ENCODE peak calls at places on chromosome X, in nine cellular contexts. One of them, this sample, is unnamed.

GRCh38 chrX:153766871-153767673 is 3.0 kb downstream of the PLXNB3 start:
- DNase-seq in iPS DF 6.9: no peak
- DNase-seq in renal cortical epithelial cell: no peak
- DNase-seq in WTC11: no peak
- DNase-seq in naive thymus-derived CD8-positive, alpha-beta T cell: no peak
- DNase-seq in DMS79: no peak
- DNase-seq in IMR-90: no peak
- DNase-seq in left ventricle myocardium superior: no peak
- DNase-seq in NCI-H446 treated with DMSO at 0.1 percent for 48 hours: no peak
- DNase-seq in this sample: no peak

GRCh38 chrX:53442322-53442631 is 8.1 kb upstream of the HSD17B10 start:
- DNase-seq in DMS79: no peak
- DNase-seq in iPS DF 6.9: no peak
- DNase-seq in NCI-H446 treated with DMSO at 0.1 percent for 48 hours: no peak
- DNase-seq in left ventricle myocardium superior: no peak
- DNase-seq in renal cortical epithelial cell: no peak
- DNase-seq in WTC11: no peak
- DNase-seq in naive thymus-derived CD8-positive, alpha-beta T cell: no peak
- DNase-seq in IMR-90: no peak
- DNase-seq in this sample: no peak

GRCh38 chrX:155768036-155768769 is 112.9 kb upstream of the VAMP7 start:
- DNase-seq in DMS79: no peak
- DNase-seq in naive thymus-derived CD8-positive, alpha-beta T cell: no peak
- DNase-seq in WTC11: no peak
- DNase-seq in renal cortical epithelial cell: peak; percentile 48
- DNase-seq in iPS DF 6.9: no peak
- DNase-seq in NCI-H446 treated with DMSO at 0.1 percent for 48 hours: no peak
- DNase-seq in IMR-90: peak; percentile 35
- DNase-seq in left ventricle myocardium superior: no peak
- DNase-seq in this sample: no peak

GRCh38 chrX:40170830-40171512 is 73.2 kb upstream of the BCOR start:
- DNase-seq in NCI-H446 treated with DMSO at 0.1 percent for 48 hours: no peak
- DNase-seq in naive thymus-derived CD8-positive, alpha-beta T cell: no peak
- DNase-seq in left ventricle myocardium superior: no peak
- DNase-seq in WTC11: peak; percentile 23
- DNase-seq in IMR-90: no peak
- DNase-seq in renal cortical epithelial cell: no peak
- DNase-seq in iPS DF 6.9: no peak
- DNase-seq in DMS79: no peak
- DNase-seq in this sample: no peak

GRCh38 chrX:67892391-67892790 is 348.6 kb downstream of the AR start:
- DNase-seq in DMS79: no peak
- DNase-seq in left ventricle myocardium superior: no peak
- DNase-seq in naive thymus-derived CD8-positive, alpha-beta T cell: no peak
- DNase-seq in NCI-H446 treated with DMSO at 0.1 percent for 48 hours: no peak
- DNase-seq in WTC11: no peak
- DNase-seq in renal cortical epithelial cell: no peak
- DNase-seq in iPS DF 6.9: no peak
- DNase-seq in IMR-90: no peak
- DNase-seq in this sample: no peak

GRCh38 chrX:19514791-19515614 is at the start of gene MAP3K15:
- DNase-seq in naive thymus-derived CD8-positive, alpha-beta T cell: peak; percentile 0
- DNase-seq in WTC11: peak; percentile 46
- DNase-seq in IMR-90: no peak
- DNase-seq in DMS79: no peak
- DNase-seq in iPS DF 6.9: no peak
- DNase-seq in left ventricle myocardium superior: peak; percentile 40
- DNase-seq in renal cortical epithelial cell: no peak
- DNase-seq in NCI-H446 treated with DMSO at 0.1 percent for 48 hours: peak; percentile 9
- DNase-seq in this sample: no peak

GRCh38 chrX:40278340-40279090 is 180.8 kb upstream of the BCOR start:
- DNase-seq in iPS DF 6.9: no peak
- DNase-seq in WTC11: no peak
- DNase-seq in IMR-90: no peak
- DNase-seq in naive thymus-derived CD8-positive, alpha-beta T cell: no peak
- DNase-seq in DMS79: no peak
- DNase-seq in renal cortical epithelial cell: no peak
- DNase-seq in left ventricle myocardium superior: no peak
- DNase-seq in NCI-H446 treated with DMSO at 0.1 percent for 48 hours: no peak
- DNase-seq in this sample: peak; percentile 41

GRCh38 chrX:104419211-104419610 is 146.8 kb upstream of the IL1RAPL2 start:
- DNase-seq in renal cortical epithelial cell: no peak
- DNase-seq in naive thymus-derived CD8-positive, alpha-beta T cell: no peak
- DNase-seq in DMS79: no peak
- DNase-seq in iPS DF 6.9: no peak
- DNase-seq in NCI-H446 treated with DMSO at 0.1 percent for 48 hours: no peak
- DNase-seq in left ventricle myocardium superior: no peak
- DNase-seq in IMR-90: no peak
- DNase-seq in WTC11: no peak
- DNase-seq in this sample: no peak

GRCh38 chrX:32780109-32780508 is 431.2 kb downstream of the DMD start:
- DNase-seq in renal cortical epithelial cell: no peak
- DNase-seq in WTC11: no peak
- DNase-seq in iPS DF 6.9: no peak
- DNase-seq in left ventricle myocardium superior: no peak
- DNase-seq in DMS79: no peak
- DNase-seq in naive thymus-derived CD8-positive, alpha-beta T cell: no peak
- DNase-seq in IMR-90: no peak
- DNase-seq in NCI-H446 treated with DMSO at 0.1 percent for 48 hours: no peak
- DNase-seq in this sample: no peak

GRCh38 chrX:69298466-69299140 is 133.3 kb upstream of the PJA1 start:
- DNase-seq in naive thymus-derived CD8-positive, alpha-beta T cell: no peak
- DNase-seq in DMS79: no peak
- DNase-seq in left ventricle myocardium superior: peak; percentile 39
- DNase-seq in iPS DF 6.9: no peak
- DNase-seq in NCI-H446 treated with DMSO at 0.1 percent for 48 hours: no peak
- DNase-seq in IMR-90: peak; percentile 4
- DNase-seq in renal cortical epithelial cell: no peak
- DNase-seq in WTC11: no peak
- DNase-seq in this sample: no peak

GRCh38 chrX:109826954-109827708 is 94.1 kb upstream of the ACSL4 start:
- DNase-seq in DMS79: no peak
- DNase-seq in naive thymus-derived CD8-positive, alpha-beta T cell: no peak
- DNase-seq in WTC11: no peak
- DNase-seq in NCI-H446 treated with DMSO at 0.1 percent for 48 hours: no peak
- DNase-seq in renal cortical epithelial cell: peak; percentile 89
- DNase-seq in IMR-90: peak; percentile 89
- DNase-seq in iPS DF 6.9: no peak
- DNase-seq in left ventricle myocardium superior: no peak
- DNase-seq in this sample: no peak

GRCh38 chrX:129717902-129718301 is 20.9 kb upstream of the XPNPEP2 start:
- DNase-seq in DMS79: no peak
- DNase-seq in IMR-90: peak; percentile 78
- DNase-seq in WTC11: no peak
- DNase-seq in renal cortical epithelial cell: no peak
- DNase-seq in NCI-H446 treated with DMSO at 0.1 percent for 48 hours: no peak
- DNase-seq in naive thymus-derived CD8-positive, alpha-beta T cell: no peak
- DNase-seq in iPS DF 6.9: no peak
- DNase-seq in left ventricle myocardium superior: no peak
- DNase-seq in this sample: no peak

GRCh38 chrX:53440631-53441517 is 6.7 kb upstream of the HSD17B10 start:
- DNase-seq in renal cortical epithelial cell: peak; percentile 43
- DNase-seq in left ventricle myocardium superior: peak; percentile 77
- DNase-seq in IMR-90: peak; percentile 34
- DNase-seq in WTC11: no peak
- DNase-seq in DMS79: peak; percentile 0
- DNase-seq in NCI-H446 treated with DMSO at 0.1 percent for 48 hours: peak; percentile 48
- DNase-seq in iPS DF 6.9: no peak
- DNase-seq in naive thymus-derived CD8-positive, alpha-beta T cell: no peak
- DNase-seq in this sample: no peak

GRCh38 chrX:116499780-116500179 is 37.0 kb upstream of the CT83 start:
- DNase-seq in WTC11: no peak
- DNase-seq in DMS79: no peak
- DNase-seq in renal cortical epithelial cell: peak; percentile 75
- DNase-seq in IMR-90: no peak
- DNase-seq in iPS DF 6.9: no peak
- DNase-seq in left ventricle myocardium superior: no peak
- DNase-seq in naive thymus-derived CD8-positive, alpha-beta T cell: no peak
- DNase-seq in NCI-H446 treated with DMSO at 0.1 percent for 48 hours: no peak
- DNase-seq in this sample: no peak

GRCh38 chrX:150574824-150575409 is 6.5 kb downstream of the MTM1 start:
- DNase-seq in renal cortical epithelial cell: no peak
- DNase-seq in NCI-H446 treated with DMSO at 0.1 percent for 48 hours: no peak
- DNase-seq in WTC11: no peak
- DNase-seq in naive thymus-derived CD8-positive, alpha-beta T cell: no peak
- DNase-seq in iPS DF 6.9: no peak
- DNase-seq in IMR-90: no peak
- DNase-seq in DMS79: no peak
- DNase-seq in left ventricle myocardium superior: no peak
- DNase-seq in this sample: no peak

GRCh38 chrX:65932173-65933084 is 107.5 kb downstream of the VSIG4 start:
- DNase-seq in WTC11: peak; percentile 13
- DNase-seq in IMR-90: no peak
- DNase-seq in renal cortical epithelial cell: peak; percentile 80
- DNase-seq in naive thymus-derived CD8-positive, alpha-beta T cell: no peak
- DNase-seq in NCI-H446 treated with DMSO at 0.1 percent for 48 hours: no peak
- DNase-seq in iPS DF 6.9: no peak
- DNase-seq in DMS79: no peak
- DNase-seq in left ventricle myocardium superior: no peak
- DNase-seq in this sample: no peak

GRCh38 chrX:56228914-56229313 is 3.2 kb upstream of the KLF8 start:
- DNase-seq in renal cortical epithelial cell: no peak
- DNase-seq in IMR-90: no peak
- DNase-seq in WTC11: no peak
- DNase-seq in naive thymus-derived CD8-positive, alpha-beta T cell: no peak
- DNase-seq in iPS DF 6.9: no peak
- DNase-seq in NCI-H446 treated with DMSO at 0.1 percent for 48 hours: no peak
- DNase-seq in left ventricle myocardium superior: no peak
- DNase-seq in DMS79: no peak
- DNase-seq in this sample: no peak

GRCh38 chrX:105302246-105302645 is 81.8 kb upstream of the TEX13A start:
- DNase-seq in WTC11: no peak
- DNase-seq in left ventricle myocardium superior: no peak
- DNase-seq in IMR-90: peak; percentile 10
- DNase-seq in NCI-H446 treated with DMSO at 0.1 percent for 48 hours: no peak
- DNase-seq in iPS DF 6.9: no peak
- DNase-seq in renal cortical epithelial cell: no peak
- DNase-seq in DMS79: no peak
- DNase-seq in naive thymus-derived CD8-positive, alpha-beta T cell: no peak
- DNase-seq in this sample: no peak

GRCh38 chrX:134929813-134930212 is 61.0 kb upstream of the SMIM10 start:
- DNase-seq in WTC11: no peak
- DNase-seq in renal cortical epithelial cell: no peak
- DNase-seq in iPS DF 6.9: no peak
- DNase-seq in NCI-H446 treated with DMSO at 0.1 percent for 48 hours: no peak
- DNase-seq in naive thymus-derived CD8-positive, alpha-beta T cell: no peak
- DNase-seq in left ventricle myocardium superior: no peak
- DNase-seq in DMS79: no peak
- DNase-seq in IMR-90: no peak
- DNase-seq in this sample: no peak

GRCh38 chrX:101025126-101025525 is 26.8 kb downstream of the TRMT2B start:
- DNase-seq in NCI-H446 treated with DMSO at 0.1 percent for 48 hours: no peak
- DNase-seq in IMR-90: peak; percentile 58
- DNase-seq in iPS DF 6.9: no peak
- DNase-seq in left ventricle myocardium superior: no peak
- DNase-seq in renal cortical epithelial cell: no peak
- DNase-seq in DMS79: no peak
- DNase-seq in WTC11: no peak
- DNase-seq in naive thymus-derived CD8-positive, alpha-beta T cell: no peak
- DNase-seq in this sample: no peak

GRCh38 chrX:29824176-29824906 is 391.0 kb upstream of the MAGEB2 start:
- DNase-seq in renal cortical epithelial cell: no peak
- DNase-seq in NCI-H446 treated with DMSO at 0.1 percent for 48 hours: no peak
- DNase-seq in WTC11: no peak
- DNase-seq in IMR-90: no peak
- DNase-seq in DMS79: no peak
- DNase-seq in left ventricle myocardium superior: no peak
- DNase-seq in iPS DF 6.9: no peak
- DNase-seq in naive thymus-derived CD8-positive, alpha-beta T cell: no peak
- DNase-seq in this sample: no peak

GRCh38 chrX:2484721-2485459 is 15.9 kb downstream of the DHRSX start:
- DNase-seq in WTC11: peak; percentile 40
- DNase-seq in NCI-H446 treated with DMSO at 0.1 percent for 48 hours: no peak
- DNase-seq in renal cortical epithelial cell: no peak
- DNase-seq in iPS DF 6.9: no peak
- DNase-seq in naive thymus-derived CD8-positive, alpha-beta T cell: no peak
- DNase-seq in DMS79: no peak
- DNase-seq in left ventricle myocardium superior: no peak
- DNase-seq in IMR-90: peak; percentile 54
- DNase-seq in this sample: no peak

GRCh38 chrX:105745863-105746262 is 76.5 kb upstream of the NRK start:
- DNase-seq in DMS79: no peak
- DNase-seq in left ventricle myocardium superior: no peak
- DNase-seq in NCI-H446 treated with DMSO at 0.1 percent for 48 hours: no peak
- DNase-seq in IMR-90: no peak
- DNase-seq in renal cortical epithelial cell: peak; percentile 15
- DNase-seq in iPS DF 6.9: no peak
- DNase-seq in WTC11: no peak
- DNase-seq in naive thymus-derived CD8-positive, alpha-beta T cell: no peak
- DNase-seq in this sample: no peak

GRCh38 chrX:30935985-30936384 is 46.9 kb upstream of the TAB3 start:
- DNase-seq in NCI-H446 treated with DMSO at 0.1 percent for 48 hours: no peak
- DNase-seq in WTC11: peak; percentile 20
- DNase-seq in iPS DF 6.9: peak; percentile 0
- DNase-seq in naive thymus-derived CD8-positive, alpha-beta T cell: no peak
- DNase-seq in left ventricle myocardium superior: no peak
- DNase-seq in IMR-90: peak; percentile 3
- DNase-seq in renal cortical epithelial cell: peak; percentile 28
- DNase-seq in DMS79: no peak
- DNase-seq in this sample: no peak

GRCh38 chrX:114619874-114620273 is 36.0 kb downstream of the HTR2C start:
- DNase-seq in DMS79: no peak
- DNase-seq in iPS DF 6.9: no peak
- DNase-seq in NCI-H446 treated with DMSO at 0.1 percent for 48 hours: no peak
- DNase-seq in left ventricle myocardium superior: no peak
- DNase-seq in renal cortical epithelial cell: no peak
- DNase-seq in WTC11: no peak
- DNase-seq in naive thymus-derived CD8-positive, alpha-beta T cell: no peak
- DNase-seq in IMR-90: no peak
- DNase-seq in this sample: no peak

GRCh38 chrX:103877571-103877970 is 45.5 kb upstream of the RAB9B start:
- DNase-seq in IMR-90: no peak
- DNase-seq in naive thymus-derived CD8-positive, alpha-beta T cell: no peak
- DNase-seq in NCI-H446 treated with DMSO at 0.1 percent for 48 hours: no peak
- DNase-seq in iPS DF 6.9: no peak
- DNase-seq in left ventricle myocardium superior: no peak
- DNase-seq in renal cortical epithelial cell: peak; percentile 55
- DNase-seq in WTC11: no peak
- DNase-seq in DMS79: no peak
- DNase-seq in this sample: no peak

GRCh38 chrX:19640693-19641374 is 125.5 kb upstream of the MAP3K15 start:
- DNase-seq in left ventricle myocardium superior: no peak
- DNase-seq in WTC11: no peak
- DNase-seq in IMR-90: no peak
- DNase-seq in NCI-H446 treated with DMSO at 0.1 percent for 48 hours: no peak
- DNase-seq in iPS DF 6.9: no peak
- DNase-seq in DMS79: no peak
- DNase-seq in naive thymus-derived CD8-positive, alpha-beta T cell: no peak
- DNase-seq in renal cortical epithelial cell: no peak
- DNase-seq in this sample: no peak

GRCh38 chrX:119647552-119648420 is 41.6 kb upstream of the NKRF start:
- DNase-seq in left ventricle myocardium superior: no peak
- DNase-seq in iPS DF 6.9: no peak
- DNase-seq in DMS79: no peak
- DNase-seq in IMR-90: no peak
- DNase-seq in renal cortical epithelial cell: no peak
- DNase-seq in naive thymus-derived CD8-positive, alpha-beta T cell: no peak
- DNase-seq in WTC11: no peak
- DNase-seq in NCI-H446 treated with DMSO at 0.1 percent for 48 hours: no peak
- DNase-seq in this sample: no peak

GRCh38 chrX:24619647-24620046 is 27.5 kb downstream of the PCYT1B start:
- DNase-seq in DMS79: peak; percentile 17
- DNase-seq in renal cortical epithelial cell: peak; percentile 41
- DNase-seq in NCI-H446 treated with DMSO at 0.1 percent for 48 hours: no peak
- DNase-seq in naive thymus-derived CD8-positive, alpha-beta T cell: no peak
- DNase-seq in iPS DF 6.9: no peak
- DNase-seq in left ventricle myocardium superior: no peak
- DNase-seq in IMR-90: peak; percentile 38
- DNase-seq in WTC11: no peak
- DNase-seq in this sample: no peak

GRCh38 chrX:134990475-134991473 is at the start of gene SMIM10:
- DNase-seq in iPS DF 6.9: no peak
- DNase-seq in IMR-90: peak; percentile 79
- DNase-seq in naive thymus-derived CD8-positive, alpha-beta T cell: no peak
- DNase-seq in DMS79: no peak
- DNase-seq in renal cortical epithelial cell: peak; percentile 47
- DNase-seq in left ventricle myocardium superior: peak; percentile 89
- DNase-seq in NCI-H446 treated with DMSO at 0.1 percent for 48 hours: no peak
- DNase-seq in WTC11: peak; percentile 36
- DNase-seq in this sample: no peak

GRCh38 chrX:22164770-22165388 is 107.8 kb upstream of the CBLL2 start:
- DNase-seq in NCI-H446 treated with DMSO at 0.1 percent for 48 hours: no peak
- DNase-seq in renal cortical epithelial cell: peak; percentile 62
- DNase-seq in WTC11: no peak
- DNase-seq in left ventricle myocardium superior: no peak
- DNase-seq in DMS79: no peak
- DNase-seq in iPS DF 6.9: no peak
- DNase-seq in naive thymus-derived CD8-positive, alpha-beta T cell: no peak
- DNase-seq in IMR-90: peak; percentile 36
- DNase-seq in this sample: no peak

This sample was measured in activated effector memory CD4-positive, alpha-beta T cell treated with Interleukin-2 at 50 U/mL for 16 hours.